ENCODE peak calls at places on chromosome 11, in four cellular contexts. W is stimulated activated CD4-positive, alpha-beta T cell treated with anti-CD3 and anti-CD28 coated beads, TNF-alpha, amount 100 ng/mL, for 1 hour; V is naive thymus-derived CD4-positive, alpha-beta T cell; N is lower leg skin. G is an unnamed sample.

GRCh38 chr11:88886796-88887195 is 179.0 kb downstream of the GRM5 start:
- DNase-seq in W (no peak), V (peak), N (no peak), G (no peak)

GRCh38 chr11:88390254-88390653 is 52.7 kb upstream of the CTSC start:
- DNase-seq in W (no peak), V (no peak), N (no peak), G (no peak)

GRCh38 chr11:93738647-93739081 is 2.6 kb downstream of the TAF1D start:
- DNase-seq in W (no peak), V (no peak), N (no peak), G (no peak)

GRCh38 chr11:94934362-94934761 is 39.0 kb downstream of the CWC15 start:
- DNase-seq in W (no peak), V (no peak), N (no peak), G (no peak)

GRCh38 chr11:118621071-118621815 is 13.8 kb downstream of the PHLDB1 start:
- DNase-seq in W (no peak), V (peak), N (peak), G (peak)

GRCh38 chr11:92122561-92122960 is 102.1 kb upstream of the FAT3 start:
- DNase-seq in W (no peak), V (no peak), N (no peak), G (no peak)

GRCh38 chr11:70737816-70738630 is 339.7 kb downstream of the CTTN start:
- DNase-seq in W (no peak), V (no peak), N (no peak), G (no peak)

GRCh38 chr11:27722117-27722844 is 22.0 kb upstream of the BDNF start:
- DNase-seq in W (no peak), V (peak), N (no peak), G (no peak)

GRCh38 chr11:4125141-4125540 is 30.5 kb downstream of the RRM1 start:
- DNase-seq in W (no peak), V (no peak), N (no peak), G (no peak)

GRCh38 chr11:106456651-106457050 is 379.2 kb downstream of the AASDHPPT start:
- DNase-seq in W (no peak), V (no peak), N (no peak), G (no peak)

GRCh38 chr11:13055200-13055599 is 46.1 kb downstream of the RASSF10 start:
- DNase-seq in W (no peak), V (no peak), N (no peak), G (no peak)

GRCh38 chr11:34266987-34267386 is 90.8 kb downstream of the ABTB2 start:
- DNase-seq in W (no peak), V (no peak), N (no peak), G (no peak)

GRCh38 chr11:134418119-134418840 is 6.2 kb upstream of the B3GAT1 start:
- DNase-seq in W (no peak), V (no peak), N (no peak), G (no peak)